ENCODE peak calls at places on chromosomes 2 and 18, in six cellular contexts. I, W, S, G, N and X are unnamed samples.

GRCh38 chr18:13639196-13639595 is 87.2 kb downstream of the FAM210A start:
- DNase-seq in S (no peak), G (no peak), W (no peak), I (no peak), N (no peak), X (no peak)

GRCh38 chr2:170512271-170512670 is 202.9 kb upstream of the SP5 start:
- DNase-seq in I (no peak), G (no peak), S (no peak), W (no peak), N (no peak), X (no peak)

GRCh38 chr2:109349555-109350430 is 220.8 kb downstream of the SH3RF3 start:
- DNase-seq in N (no peak), I (no peak), S (no peak), G (no peak), W (no peak), X (no peak)

GRCh38 chr2:15577071-15577706 is 14.5 kb upstream of the DDX1 start:
- DNase-seq in W (peak), I (peak), G (peak), N (peak), S (peak), X (peak)

GRCh38 chr18:48953096-48953706 is 2.4 kb upstream of the SMAD7 start:
- DNase-seq in S (peak), W (no peak), I (no peak), N (no peak), G (no peak), X (no peak)

GRCh38 chr18:35646449-35646848 is 64.9 kb downstream of the GALNT1 start:
- DNase-seq in G (no peak), N (no peak), I (no peak), S (no peak), W (no peak), X (no peak)

GRCh38 chr18:79522451-79523220 is 126.9 kb downstream of the NFATC1 start:
- DNase-seq in N (no peak), S (peak), W (no peak), I (no peak), G (no peak), X (no peak)

GRCh38 chr2:234032301-234032856 is 18.1 kb upstream of the SPP2 start:
- DNase-seq in I (peak), W (no peak), G (no peak), N (no peak), S (no peak), X (peak)

GRCh38 chr18:68699043-68699442 is 15.9 kb downstream of the TMX3 start:
- DNase-seq in W (no peak), I (no peak), N (no peak), G (no peak), S (no peak), X (peak)

GRCh38 chr18:39173022-39173421 is 1607.4 kb upstream of the CELF4 start:
- DNase-seq in S (no peak), W (peak), N (no peak), G (no peak), I (no peak), X (no peak)

DNA sequence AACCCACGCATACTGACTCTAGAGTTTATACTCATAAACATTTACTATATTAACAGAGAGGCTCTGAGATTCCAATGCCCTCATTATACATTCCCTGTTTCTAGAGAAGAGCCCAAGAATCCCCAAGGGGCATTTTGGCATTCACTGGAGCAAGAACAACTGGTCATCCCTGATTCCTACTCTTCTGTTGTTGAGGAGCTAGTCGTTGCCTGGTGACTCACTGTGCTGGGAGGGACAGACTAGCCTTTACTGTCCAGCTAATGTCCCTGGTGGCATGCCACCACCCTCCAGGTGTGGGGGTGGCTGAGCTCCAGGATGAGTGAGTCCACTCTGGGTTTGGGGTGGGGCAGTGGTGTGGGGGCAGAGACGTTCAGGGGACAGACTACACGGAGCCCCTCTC is 49.2 kb downstream of the RHOB start:
- DNase-seq in N (no peak), I (peak), W (no peak), S (no peak), G (no peak), X (peak)
- H3K18ac ChIP-seq in N (no peak), I (peak), W (no peak), S (no peak), G (no peak), X (no peak)

DNA sequence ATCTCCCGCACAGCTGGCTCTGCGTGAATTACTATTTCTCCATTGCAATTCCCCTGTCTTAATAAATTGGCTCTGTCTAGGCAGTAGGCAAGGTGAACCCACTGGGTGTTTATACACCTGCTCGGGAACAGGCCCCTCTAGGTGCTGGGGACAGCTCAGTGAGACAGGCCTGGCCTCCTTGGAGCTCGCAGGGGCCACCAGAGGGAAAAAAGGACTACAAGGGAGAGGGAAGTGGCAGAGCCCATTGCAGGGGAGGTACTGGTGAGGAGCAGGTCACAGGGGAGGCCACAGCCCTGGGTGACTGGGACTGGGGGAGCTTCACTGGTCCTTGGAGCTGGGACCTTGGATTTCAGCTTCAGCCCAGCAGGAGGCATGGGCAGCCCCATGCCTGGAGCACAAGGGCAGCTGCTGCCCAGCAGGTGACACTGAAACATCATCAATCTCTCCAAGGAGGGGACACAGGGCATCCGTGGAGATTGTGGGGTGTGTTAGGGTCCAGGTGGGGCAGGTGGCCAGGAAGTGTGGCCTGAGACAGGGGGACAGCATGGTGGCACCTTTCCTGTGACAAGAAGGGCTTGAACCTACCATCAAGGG is 31.2 kb downstream of the NGEF start:
- DNase-seq in N (no peak), W (no peak), G (no peak), I (no peak), S (no peak), X (no peak)
- H3K18ac ChIP-seq in N (no peak), W (no peak), G (no peak), I (no peak), S (no peak), X (no peak)

GRCh38 chr2:236662231-236663160 is 92.9 kb downstream of the ACKR3 start:
- DNase-seq in S (no peak), N (no peak), W (no peak), G (no peak), I (no peak), X (no peak)
- H3K18ac ChIP-seq in S (no peak), N (no peak), W (peak), G (no peak), I (no peak), X (no peak)

GRCh38 chr2:68253211-68254068 is 1.1 kb upstream of the PPP3R1 start:
- DNase-seq in S (no peak), N (no peak), G (peak), I (peak), W (peak), X (peak)
- H3K18ac ChIP-seq in S (peak), N (peak), G (peak), I (peak), W (peak), X (peak)